ENCODE peak calls at places on chromosomes 2 and 18, in ten cellular contexts. U is fibroblast of lung; C is T1000; W is AML-193; Y is AG20443; M is CD4-positive, alpha-beta memory T cell; D is coronary artery; L is midbrain; X is transverse colon; K is activated T-cell treated with anti-CD3 and anti-CD28 coated beads for 1 hour. P is an unnamed sample.
A peak's percentile ranks its signal among the peaks of the same experiment; 100 is the strongest.

GRCh38 chr2:29839306-29839705 is 82.1 kb downstream of the ALK start:
- DNase-seq in Y (no peak), X (no peak), M (no peak), U (no peak), C (no peak), D (no peak), W (no peak), K (no peak), L (no peak), P (no peak)

GRCh38 chr2:105919826-105920225 is 175.1 kb downstream of the NCK2 start:
- DNase-seq in M (peak; percentile 46), U (peak; percentile 58), K (peak; percentile 38), W (no peak), Y (no peak), L (no peak), C (peak; percentile 15), X (peak; percentile 30), D (peak; percentile 55), P (no peak)

GRCh38 chr2:215695876-215696275 is 260.0 kb upstream of the FN1 start:
- DNase-seq in Y (no peak), X (no peak), L (no peak), M (no peak), C (no peak), K (no peak), U (no peak), W (no peak), D (no peak), P (no peak)

GRCh38 chr2:3039188-3040065 is 338.2 kb downstream of the EIPR1 start:
- DNase-seq in W (no peak), Y (no peak), K (no peak), U (no peak), M (no peak), D (peak; percentile 36), X (no peak), L (no peak), C (no peak), P (no peak)

GRCh38 chr18:9612989-9613388 is 1.4 kb downstream of the PPP4R1 start:
- DNase-seq in Y (no peak), W (no peak), L (no peak), C (no peak), K (no peak), X (no peak), D (no peak), U (no peak), M (no peak), P (no peak)

GRCh38 chr2:156435725-156436476 is at the start of gene GPD2:
- DNase-seq in L (peak; percentile 84), D (peak; percentile 95), W (peak; percentile 62), U (peak; percentile 88), X (peak; percentile 92), C (peak; percentile 56), Y (peak; percentile 96), M (peak; percentile 62), K (peak; percentile 40), P (peak; percentile 59)

GRCh38 chr2:158973511-158973956 is 5.1 kb downstream of the TANC1 start:
- DNase-seq in K (no peak), M (no peak), Y (no peak), C (no peak), L (no peak), U (peak; percentile 69), D (no peak), X (no peak), W (no peak), P (no peak)

GRCh38 chr2:83827618-83828017 is 631.5 kb downstream of the SUCLG1 start:
- DNase-seq in D (no peak), X (no peak), C (no peak), W (no peak), U (no peak), L (no peak), K (no peak), M (no peak), Y (no peak), P (no peak)

GRCh38 chr18:76490701-76491171 is 4.3 kb downstream of the ZNF516 start:
- DNase-seq in K (peak; percentile 39), W (no peak), U (no peak), D (no peak), M (peak; percentile 60), Y (peak; percentile 46), L (no peak), C (no peak), X (peak; percentile 78), P (peak; percentile 34)

GRCh38 chr18:10249270-10249669 is 205.2 kb upstream of the APCDD1 start:
- DNase-seq in L (no peak), U (no peak), D (no peak), C (no peak), K (no peak), Y (no peak), W (no peak), M (no peak), X (no peak), P (no peak)

GRCh38 chr2:54321062-54321461 is 65.0 kb upstream of the TSPYL6 start:
- DNase-seq in U (peak; percentile 54), W (no peak), X (no peak), L (no peak), C (no peak), M (no peak), D (no peak), Y (peak; percentile 22), K (no peak), P (no peak)

GRCh38 chr2:8447610-8448221 is 234.1 kb upstream of the ID2 start:
- DNase-seq in D (no peak), C (peak; percentile 45), X (no peak), Y (peak; percentile 62), K (no peak), U (peak; percentile 19), L (no peak), W (no peak), M (no peak), P (no peak)